ENCODE peak calls at places on chromosome 21, in seven cellular contexts. One of them, this sample, is unnamed. For H3K36me3, the result is how much of the 10 kb centered on the place peaks cover.

GRCh38 chr21:25513810-25514209 is 93.5 kb downstream of the MRPL39 start:
- DNase-seq in testis: no peak
- DNase-seq in fibroblast of lung: no peak
- DNase-seq in lower lobe of right lung: no peak
- DNase-seq in naive thymus-derived CD4-positive, alpha-beta T cell: no peak
- DNase-seq in left lung: no peak
- DNase-seq in H1: no peak
- DNase-seq in this sample: no peak

GRCh38 chr21:38083534-38083933 is 167.3 kb upstream of the KCNJ6 start:
- DNase-seq in testis: no peak
- DNase-seq in fibroblast of lung: no peak
- DNase-seq in lower lobe of right lung: no peak
- DNase-seq in naive thymus-derived CD4-positive, alpha-beta T cell: no peak
- DNase-seq in left lung: no peak
- DNase-seq in H1: no peak
- DNase-seq in this sample: no peak

GRCh38 chr21:41488080-41488479 is 19.9 kb downstream of the TMPRSS2 start:
- DNase-seq in testis: no peak
- DNase-seq in fibroblast of lung: no peak
- DNase-seq in lower lobe of right lung: no peak
- DNase-seq in naive thymus-derived CD4-positive, alpha-beta T cell: no peak
- DNase-seq in left lung: no peak
- DNase-seq in H1: no peak
- DNase-seq in this sample: no peak

GRCh38 chr21:42404534-42404933 is 832 bp downstream of the UBASH3A start:
- DNase-seq in testis: no peak
- DNase-seq in fibroblast of lung: no peak
- DNase-seq in lower lobe of right lung: no peak
- DNase-seq in naive thymus-derived CD4-positive, alpha-beta T cell: no peak
- DNase-seq in left lung: no peak
- DNase-seq in H1: no peak
- DNase-seq in this sample: no peak

GRCh38 chr21:39153373-39153772 is 29.9 kb downstream of the PSMG1 start:
- DNase-seq in testis: no peak
- DNase-seq in fibroblast of lung: no peak
- DNase-seq in lower lobe of right lung: no peak
- DNase-seq in naive thymus-derived CD4-positive, alpha-beta T cell: no peak
- DNase-seq in left lung: no peak
- DNase-seq in H1: no peak
- DNase-seq in this sample: peak

GRCh38 chr21:37206531-37206930 is 60.6 kb downstream of the VPS26C start:
- DNase-seq in testis: no peak
- DNase-seq in fibroblast of lung: no peak
- DNase-seq in lower lobe of right lung: no peak
- DNase-seq in naive thymus-derived CD4-positive, alpha-beta T cell: no peak
- DNase-seq in left lung: no peak
- DNase-seq in H1: no peak
- DNase-seq in this sample: no peak

GRCh38 chr21:30831194-30831765 is 1.7 kb upstream of the KRTAP7-1 start:
- DNase-seq in testis: peak
- DNase-seq in fibroblast of lung: no peak
- DNase-seq in lower lobe of right lung: no peak
- DNase-seq in naive thymus-derived CD4-positive, alpha-beta T cell: peak
- DNase-seq in left lung: no peak
- DNase-seq in H1: peak
- DNase-seq in this sample: no peak

GRCh38 chr21:42047821-42048613 is 23.1 kb upstream of the UMODL1 start:
- DNase-seq in testis: peak
- DNase-seq in fibroblast of lung: peak
- DNase-seq in lower lobe of right lung: no peak
- DNase-seq in naive thymus-derived CD4-positive, alpha-beta T cell: no peak
- DNase-seq in left lung: peak
- DNase-seq in H1: no peak
- DNase-seq in this sample: peak

GRCh38 chr21:26124421-26124833 is 46.1 kb downstream of the APP start:
- DNase-seq in testis: no peak
- DNase-seq in fibroblast of lung: peak
- DNase-seq in lower lobe of right lung: no peak
- DNase-seq in naive thymus-derived CD4-positive, alpha-beta T cell: no peak
- DNase-seq in left lung: no peak
- DNase-seq in H1: no peak
- DNase-seq in this sample: no peak

GRCh38 chr21:15669247-15669646 is 60.5 kb upstream of the USP25 start:
- DNase-seq in testis: no peak
- DNase-seq in fibroblast of lung: peak
- DNase-seq in lower lobe of right lung: no peak
- DNase-seq in naive thymus-derived CD4-positive, alpha-beta T cell: no peak
- DNase-seq in left lung: no peak
- DNase-seq in H1: no peak
- DNase-seq in this sample: peak

GRCh38 chr21:42216726-42217572 is 2.0 kb upstream of the ABCG1 start:
- DNase-seq in testis: no peak
- DNase-seq in fibroblast of lung: no peak
- DNase-seq in lower lobe of right lung: peak
- DNase-seq in naive thymus-derived CD4-positive, alpha-beta T cell: no peak
- DNase-seq in left lung: no peak
- DNase-seq in H1: no peak
- DNase-seq in this sample: no peak

GRCh38 chr21:37207441-37208009 is 59.6 kb downstream of the VPS26C start:
- DNase-seq in testis: no peak
- DNase-seq in fibroblast of lung: peak
- DNase-seq in lower lobe of right lung: no peak
- DNase-seq in naive thymus-derived CD4-positive, alpha-beta T cell: no peak
- DNase-seq in left lung: no peak
- DNase-seq in H1: no peak
- DNase-seq in this sample: peak

GRCh38 chr21:39373634-39374033 is 24.7 kb upstream of the HMGN1 start:
- DNase-seq in testis: peak
- DNase-seq in fibroblast of lung: peak
- DNase-seq in lower lobe of right lung: no peak
- DNase-seq in naive thymus-derived CD4-positive, alpha-beta T cell: peak
- DNase-seq in left lung: no peak
- DNase-seq in H1: no peak
- DNase-seq in this sample: peak

GRCh38 chr21:41361786-41362604 is at the start of gene MX2:
- DNase-seq in testis: peak
- DNase-seq in fibroblast of lung: peak
- DNase-seq in lower lobe of right lung: peak
- DNase-seq in naive thymus-derived CD4-positive, alpha-beta T cell: peak
- DNase-seq in left lung: no peak
- DNase-seq in H1: no peak
- DNase-seq in this sample: peak

GRCh38 chr21:16792155-16792554 is 720.7 kb upstream of the CXADR start:
- DNase-seq in testis: no peak
- DNase-seq in fibroblast of lung: no peak
- DNase-seq in lower lobe of right lung: no peak
- DNase-seq in naive thymus-derived CD4-positive, alpha-beta T cell: no peak
- DNase-seq in left lung: no peak
- DNase-seq in H1: no peak
- DNase-seq in this sample: no peak

GRCh38 chr21:34243562-34243961 is 120.2 kb upstream of the KCNE2 start:
- DNase-seq in testis: peak
- DNase-seq in fibroblast of lung: peak
- DNase-seq in lower lobe of right lung: no peak
- DNase-seq in naive thymus-derived CD4-positive, alpha-beta T cell: peak
- DNase-seq in left lung: no peak
- DNase-seq in H1: peak
- DNase-seq in this sample: no peak

GRCh38 chr21:36909901-36910561 is 56.4 kb downstream of the HLCS start:
- DNase-seq in testis: no peak
- DNase-seq in fibroblast of lung: peak
- DNase-seq in lower lobe of right lung: no peak
- DNase-seq in naive thymus-derived CD4-positive, alpha-beta T cell: no peak
- DNase-seq in left lung: no peak
- DNase-seq in H1: no peak
- DNase-seq in this sample: peak

GRCh38 chr21:37430184-37430821 is 63.7 kb downstream of the DYRK1A start:
- DNase-seq in testis: no peak
- DNase-seq in fibroblast of lung: no peak
- DNase-seq in lower lobe of right lung: no peak
- DNase-seq in naive thymus-derived CD4-positive, alpha-beta T cell: no peak
- DNase-seq in left lung: no peak
- DNase-seq in H1: no peak
- DNase-seq in this sample: no peak

GRCh38 chr21:28150778-28151177 is 841.9 kb downstream of the LTN1 start:
- DNase-seq in testis: no peak
- DNase-seq in fibroblast of lung: no peak
- DNase-seq in lower lobe of right lung: no peak
- DNase-seq in naive thymus-derived CD4-positive, alpha-beta T cell: no peak
- DNase-seq in left lung: no peak
- DNase-seq in H1: no peak
- DNase-seq in this sample: no peak

GRCh38 chr21:38561613-38562012 is 63.3 kb upstream of the ERG start:
- DNase-seq in testis: no peak
- DNase-seq in fibroblast of lung: no peak
- DNase-seq in lower lobe of right lung: no peak
- DNase-seq in naive thymus-derived CD4-positive, alpha-beta T cell: no peak
- DNase-seq in left lung: no peak
- DNase-seq in H1: no peak
- DNase-seq in this sample: no peak

GRCh38 chr21:34630536-34631143 is 15.7 kb upstream of the RCAN1 start:
- DNase-seq in testis: peak
- DNase-seq in fibroblast of lung: peak
- DNase-seq in lower lobe of right lung: no peak
- DNase-seq in naive thymus-derived CD4-positive, alpha-beta T cell: peak
- DNase-seq in left lung: no peak
- DNase-seq in H1: no peak
- DNase-seq in this sample: peak

GRCh38 chr21:34995979-34996303 is 53.2 kb downstream of the RUNX1 start:
- DNase-seq in testis: no peak
- DNase-seq in fibroblast of lung: no peak
- DNase-seq in lower lobe of right lung: no peak
- DNase-seq in naive thymus-derived CD4-positive, alpha-beta T cell: no peak
- DNase-seq in left lung: no peak
- DNase-seq in H1: no peak
- DNase-seq in this sample: no peak

GRCh38 chr21:26686278-26686677 is 113.2 kb upstream of the CYYR1 start:
- DNase-seq in testis: no peak
- DNase-seq in fibroblast of lung: no peak
- DNase-seq in lower lobe of right lung: no peak
- DNase-seq in naive thymus-derived CD4-positive, alpha-beta T cell: peak
- DNase-seq in left lung: no peak
- DNase-seq in H1: no peak
- DNase-seq in this sample: peak

GRCh38 chr21:16419188-16419874 is 689.5 kb downstream of the USP25 start:
- DNase-seq in testis: peak
- DNase-seq in fibroblast of lung: peak
- DNase-seq in lower lobe of right lung: peak
- DNase-seq in naive thymus-derived CD4-positive, alpha-beta T cell: no peak
- DNase-seq in left lung: no peak
- DNase-seq in H1: no peak
- DNase-seq in this sample: peak

GRCh38 chr21:29642551-29643245 is 297.1 kb downstream of the GRIK1 start:
- DNase-seq in testis: no peak
- DNase-seq in fibroblast of lung: no peak
- DNase-seq in lower lobe of right lung: no peak
- DNase-seq in naive thymus-derived CD4-positive, alpha-beta T cell: no peak
- DNase-seq in left lung: peak
- DNase-seq in H1: no peak
- DNase-seq in this sample: no peak

GRCh38 chr21:32270748-32271147 is 8.1 kb downstream of the MIS18A start:
- DNase-seq in testis: no peak
- DNase-seq in fibroblast of lung: no peak
- DNase-seq in lower lobe of right lung: no peak
- DNase-seq in naive thymus-derived CD4-positive, alpha-beta T cell: no peak
- DNase-seq in left lung: no peak
- DNase-seq in H1: no peak
- DNase-seq in this sample: no peak
- H3K36me3 ChIP-seq in testis: under half
- H3K36me3 ChIP-seq in fibroblast of lung: under half
- H3K36me3 ChIP-seq in lower lobe of right lung: under half
- H3K36me3 ChIP-seq in naive thymus-derived CD4-positive, alpha-beta T cell: under half
- H3K36me3 ChIP-seq in left lung: under half
- H3K36me3 ChIP-seq in H1: under half
- H3K36me3 ChIP-seq in this sample: half or more

DNA sequence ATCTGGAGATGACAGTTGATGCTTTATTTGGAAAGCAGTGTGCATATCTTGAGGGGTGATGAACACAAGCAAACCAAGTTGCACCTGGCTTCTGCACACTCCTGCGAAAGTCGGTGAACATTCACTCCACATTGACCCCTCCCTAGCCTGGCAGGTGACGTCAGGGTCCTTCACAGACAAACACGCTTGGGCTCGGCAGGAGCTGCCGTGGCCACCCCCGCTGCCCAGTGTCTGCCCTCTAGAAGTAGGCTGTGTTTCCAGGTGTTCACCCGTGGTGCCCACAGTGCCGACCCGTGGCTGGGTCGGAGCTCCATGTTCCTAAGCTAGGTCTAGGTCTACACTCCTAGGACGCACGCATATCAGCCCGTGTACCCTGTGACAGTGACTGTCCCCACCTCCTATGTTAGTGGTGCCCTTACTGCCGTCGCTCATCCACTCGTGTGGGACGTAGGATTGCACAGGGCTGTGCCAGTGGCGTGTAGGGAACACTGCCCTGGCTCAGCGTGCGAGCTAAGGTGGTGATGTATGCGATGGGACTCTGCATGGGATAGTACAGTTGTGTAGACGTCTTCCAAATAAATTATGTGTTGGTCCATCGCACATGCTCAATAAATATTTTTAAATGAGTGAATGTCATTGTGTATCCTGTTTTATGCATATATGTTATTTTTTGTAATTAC is 29.0 kb downstream of the PRMT2 start:
- DNase-seq in testis: no peak
- DNase-seq in fibroblast of lung: no peak
- DNase-seq in lower lobe of right lung: no peak
- DNase-seq in naive thymus-derived CD4-positive, alpha-beta T cell: no peak
- DNase-seq in left lung: no peak
- DNase-seq in H1: no peak
- DNase-seq in this sample: no peak
- H3K36me3 ChIP-seq in testis: under half
- H3K36me3 ChIP-seq in fibroblast of lung: under half
- H3K36me3 ChIP-seq in lower lobe of right lung: under half
- H3K36me3 ChIP-seq in naive thymus-derived CD4-positive, alpha-beta T cell: under half
- H3K36me3 ChIP-seq in left lung: half or more
- H3K36me3 ChIP-seq in H1: under half
- H3K36me3 ChIP-seq in this sample: under half

DNA sequence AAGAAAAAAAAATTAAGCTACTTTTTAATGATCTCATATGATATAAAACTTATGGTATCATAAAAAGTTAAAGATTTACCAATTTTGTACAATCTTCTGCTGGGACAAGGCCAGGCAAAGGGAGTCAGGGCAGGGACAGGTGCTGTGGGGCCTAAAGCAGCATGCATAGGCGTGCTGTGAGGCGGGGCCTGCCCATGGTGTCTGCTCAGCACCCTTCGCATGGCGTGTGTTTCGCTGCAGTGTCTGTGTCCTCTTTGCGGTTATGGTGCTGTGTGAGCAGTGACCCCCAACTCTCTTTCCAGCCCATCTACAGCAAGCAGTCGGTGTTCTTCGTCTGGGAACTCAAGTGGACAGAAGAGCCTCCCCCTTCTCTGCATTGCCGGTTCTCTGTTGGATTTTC is 13.4 kb upstream of the PWP2 start:
- DNase-seq in testis: peak
- DNase-seq in fibroblast of lung: no peak
- DNase-seq in lower lobe of right lung: no peak
- DNase-seq in naive thymus-derived CD4-positive, alpha-beta T cell: no peak
- DNase-seq in left lung: no peak
- DNase-seq in H1: peak
- DNase-seq in this sample: no peak
- H3K36me3 ChIP-seq in testis: under half
- H3K36me3 ChIP-seq in fibroblast of lung: under half
- H3K36me3 ChIP-seq in lower lobe of right lung: half or more
- H3K36me3 ChIP-seq in naive thymus-derived CD4-positive, alpha-beta T cell: under half
- H3K36me3 ChIP-seq in left lung: half or more
- H3K36me3 ChIP-seq in H1: under half
- H3K36me3 ChIP-seq in this sample: half or more

GRCh38 chr21:43979654-43980053 is 32.5 kb upstream of the TRAPPC10 start:
- DNase-seq in testis: no peak
- DNase-seq in fibroblast of lung: no peak
- DNase-seq in lower lobe of right lung: no peak
- DNase-seq in naive thymus-derived CD4-positive, alpha-beta T cell: no peak
- DNase-seq in left lung: peak
- DNase-seq in H1: no peak
- DNase-seq in this sample: no peak
- H3K36me3 ChIP-seq in testis: under half
- H3K36me3 ChIP-seq in fibroblast of lung: under half
- H3K36me3 ChIP-seq in lower lobe of right lung: half or more
- H3K36me3 ChIP-seq in naive thymus-derived CD4-positive, alpha-beta T cell: under half
- H3K36me3 ChIP-seq in left lung: half or more
- H3K36me3 ChIP-seq in H1: under half
- H3K36me3 ChIP-seq in this sample: under half

This sample was measured in adipocyte.